ENCODE peak calls at places on chromosome 21, in six cellular contexts. S is Calu3; N is activated CD8-positive, alpha-beta T cell treated with anti-CD3 and anti-CD28 coated beads for 36 hours; W is fibroblast of mammary gland; F is NCI-H1930; R is adipocyte. J is an unnamed sample.

GRCh38 chr21:26717146-26717739 is 128.0 kb downstream of the ADAMTS1 start:
- DNase-seq in N (no peak), W (peak; percentile 31), R (peak; percentile 69), S (no peak), F (no peak), J (no peak)

GRCh38 chr21:27423073-27423472 is 456.2 kb upstream of the ADAMTS5 start:
- DNase-seq in N (no peak), F (no peak), W (peak; percentile 97), R (peak; percentile 87), S (no peak), J (peak; percentile 84)

GRCh38 chr21:43302769-43303168 is 124.2 kb downstream of the SIK1 start:
- DNase-seq in S (no peak), N (no peak), R (no peak), W (no peak), F (no peak), J (no peak)

GRCh38 chr21:44569861-44570517 is 3.5 kb upstream of the KRTAP10-4 start:
- DNase-seq in S (no peak), N (no peak), R (no peak), W (no peak), F (no peak), J (no peak)

GRCh38 chr21:25171438-25171837 is 435.8 kb downstream of the MRPL39 start:
- DNase-seq in F (no peak), S (no peak), R (peak; percentile 1), W (peak; percentile 15), N (no peak), J (peak; percentile 62)

GRCh38 chr21:26954591-26955214 is 12.2 kb downstream of the ADAMTS5 start:
- DNase-seq in F (no peak), S (no peak), R (no peak), W (peak; percentile 54), N (no peak), J (no peak)

GRCh38 chr21:18759267-18759666 is 355.7 kb upstream of the TMPRSS15 start:
- DNase-seq in W (no peak), N (no peak), R (no peak), S (no peak), F (no peak), J (no peak)

GRCh38 chr21:42264245-42265195 is 45.6 kb downstream of the ABCG1 start:
- DNase-seq in W (no peak), R (no peak), F (no peak), N (no peak), S (no peak), J (no peak)

GRCh38 chr21:46317710-46318463 is 5.8 kb downstream of the C21orf58 start:
- DNase-seq in W (no peak), R (no peak), N (no peak), S (no peak), F (no peak), J (no peak)

GRCh38 chr21:35057428-35057827 is 8.3 kb upstream of the RUNX1 start:
- DNase-seq in W (no peak), N (no peak), F (no peak), R (no peak), S (no peak), J (no peak)

GRCh38 chr21:37550618-37551405 is 184.2 kb downstream of the DYRK1A start:
- DNase-seq in W (no peak), R (no peak), N (no peak), F (no peak), S (no peak), J (no peak)

GRCh38 chr21:36005018-36005417 is 55.3 kb downstream of the SETD4 start:
- DNase-seq in R (no peak), N (no peak), S (no peak), W (peak; percentile 90), F (no peak), J (peak; percentile 74)

GRCh38 chr21:45552696-45553391 is 10.6 kb upstream of the SLC19A1 start:
- DNase-seq in N (no peak), F (no peak), R (no peak), S (no peak), W (no peak), J (no peak)

GRCh38 chr21:34522284-34522683 is 10.3 kb upstream of the KCNE1 start:
- DNase-seq in W (no peak), R (no peak), N (no peak), S (no peak), F (no peak), J (no peak)

GRCh38 chr21:30227633-30228404 is 11.9 kb upstream of the CLDN8 start:
- DNase-seq in W (peak; percentile 100), R (peak; percentile 59), S (peak; percentile 63), N (no peak), F (no peak), J (peak; percentile 82)

GRCh38 chr21:24470852-24471251 is 1136.4 kb downstream of the MRPL39 start:
- DNase-seq in S (no peak), W (no peak), F (no peak), R (no peak), N (no peak), J (no peak)

GRCh38 chr21:33378081-33378480 is 25.1 kb upstream of the IFNGR2 start:
- DNase-seq in W (no peak), N (no peak), F (no peak), R (no peak), S (no peak), J (no peak)

GRCh38 chr21:43829575-43830119 is 35.4 kb upstream of the AGPAT3 start:
- DNase-seq in R (no peak), W (no peak), S (no peak), F (no peak), N (no peak), J (no peak)

GRCh38 chr21:42187976-42188653 is 30.8 kb upstream of the ABCG1 start:
- DNase-seq in R (no peak), F (no peak), S (no peak), W (peak; percentile 32), N (peak; percentile 94), J (peak; percentile 23)

GRCh38 chr21:15293251-15293650 is 228.5 kb upstream of the NRIP1 start:
- DNase-seq in F (no peak), W (peak; percentile 87), N (no peak), R (peak; percentile 67), S (peak; percentile 27), J (peak; percentile 86)

GRCh38 chr21:14119038-14119437 is 91.7 kb downstream of the LIPI start:
- DNase-seq in S (no peak), W (no peak), N (no peak), R (peak; percentile 22), F (no peak), J (no peak)

GRCh38 chr21:34890724-34891609 is 158.1 kb downstream of the RUNX1 start:
- DNase-seq in W (no peak), F (no peak), S (peak; percentile 26), N (no peak), R (peak; percentile 77), J (peak; percentile 61)

GRCh38 chr21:30102881-30103280 is 63.7 kb downstream of the CLDN17 start:
- DNase-seq in S (no peak), F (peak; percentile 64), W (no peak), R (no peak), N (no peak), J (no peak)

GRCh38 chr21:45236481-45236880 is 51.2 kb downstream of the POFUT2 start:
- DNase-seq in N (no peak), S (no peak), R (no peak), W (no peak), F (no peak), J (no peak)

GRCh38 chr21:38376235-38376634 is 119.4 kb downstream of the KCNJ15 start:
- DNase-seq in F (no peak), R (no peak), W (no peak), S (no peak), N (no peak), J (no peak)

GRCh38 chr21:27466175-27466574 is 499.3 kb upstream of the ADAMTS5 start:
- DNase-seq in N (no peak), S (no peak), W (no peak), R (no peak), F (no peak), J (no peak)

GRCh38 chr21:34933609-34934345 is 115.3 kb downstream of the RUNX1 start:
- DNase-seq in N (peak; percentile 49), S (no peak), R (no peak), F (no peak), W (no peak), J (no peak)

GRCh38 chr21:42929969-42930368 is 4.5 kb upstream of the ERVH48-1 start:
- DNase-seq in R (no peak), W (no peak), N (no peak), F (no peak), S (no peak), J (no peak)

GRCh38 chr21:15795533-15795932 is 65.8 kb downstream of the USP25 start:
- DNase-seq in W (no peak), N (no peak), R (no peak), S (no peak), F (no peak), J (no peak)

GRCh38 chr21:27586986-27587385 is 620.1 kb upstream of the ADAMTS5 start:
- DNase-seq in W (no peak), F (no peak), N (no peak), S (no peak), R (no peak), J (no peak)

GRCh38 chr21:36186506-36187399 is 30.1 kb downstream of the DOP1B start:
- DNase-seq in S (no peak), F (no peak), W (no peak), R (no peak), N (no peak), J (no peak)

GRCh38 chr21:19468981-19469715 is 1065.6 kb upstream of the TMPRSS15 start:
- DNase-seq in S (no peak), W (no peak), R (no peak), F (no peak), N (no peak), J (no peak)

GRCh38 chr21:46304955-46305354 is 18.7 kb downstream of the C21orf58 start:
- DNase-seq in S (no peak), N (no peak), R (no peak), F (no peak), W (no peak), J (no peak)

GRCh38 chr21:41283211-41283818 is 33.3 kb upstream of the FAM3B start:
- DNase-seq in F (peak; percentile 59), S (peak; percentile 56), N (peak; percentile 45), W (peak; percentile 90), R (peak; percentile 95), J (peak; percentile 92)

GRCh38 chr21:45458281-45459170 is 53.6 kb downstream of the COL18A1 start:
- DNase-seq in R (no peak), N (no peak), F (no peak), W (no peak), S (no peak), J (no peak)

GRCh38 chr21:44845418-44846200 is 27.7 kb upstream of the SUMO3 start:
- DNase-seq in S (peak; percentile 64), R (peak; percentile 64), N (peak; percentile 75), F (no peak), W (peak; percentile 49), J (peak; percentile 46)

J was measured in fibroblast of lung.